ENCODE peak calls at places on chromosomes 13 and 19, in five cellular contexts. M is ascending aorta, V is breast epithelium, O is psoas muscle, L is NT2/D1. R is an unnamed sample. For H3K9me3 and H3K4me1, the result is how much of the 10 kb centered on the place peaks cover.

GRCh38 chr19:45782162-45782623 is at the start of gene DMPK:
- DNase-seq in O (peak), V (no peak), M (no peak), L (no peak), R (no peak)

GRCh38 chr13:28493740-28494536 is 990 bp downstream of the FLT1 start:
- DNase-seq in V (no peak), M (no peak), L (no peak), O (no peak), R (no peak)

GRCh38 chr13:107170270-107170931 is 602.5 kb upstream of the ARGLU1 start:
- DNase-seq in V (no peak), M (no peak), L (no peak), O (no peak), R (no peak)

GRCh38 chr13:34465423-34465922 is 476.6 kb upstream of the NBEA start:
- DNase-seq in O (no peak), V (no peak), L (no peak), M (no peak), R (no peak)

GRCh38 chr19:12723643-12724426 is at the start of gene TNPO2:
- DNase-seq in L (peak), O (peak), M (no peak), V (no peak), R (peak)

GRCh38 chr13:27023385-27023784 is 148.2 kb downstream of the USP12 start:
- DNase-seq in M (no peak), O (no peak), V (no peak), L (no peak), R (no peak)

GRCh38 chr13:30216111-30216510 is 91.2 kb downstream of the KATNAL1 start:
- DNase-seq in V (no peak), L (no peak), M (no peak), O (no peak), R (peak)

GRCh38 chr13:65268009-65268408 is 1962.1 kb downstream of the PCDH9 start:
- DNase-seq in V (no peak), L (no peak), M (no peak), O (no peak), R (no peak)

GRCh38 chr13:27455331-27455855 is 5.0 kb upstream of the MTIF3 start:
- DNase-seq in L (no peak), V (no peak), M (no peak), O (no peak), R (no peak)

GRCh38 chr19:53431399-53432087 is at the start of gene ZNF761:
- DNase-seq in L (peak), O (peak), M (peak), V (peak), R (peak)

GRCh38 chr19:50311723-50312635 is 17.2 kb downstream of the KCNC3 start:
- DNase-seq in O (peak), M (no peak), V (no peak), L (no peak), R (peak)

GRCh38 chr19:1474765-1475351 is 4.2 kb downstream of the C19orf25 start:
- DNase-seq in M (no peak), O (peak), L (no peak), V (no peak), R (no peak)

GRCh38 chr19:18265611-18265981 is 8.7 kb downstream of the IQCN start:
- DNase-seq in O (no peak), V (no peak), L (no peak), M (no peak), R (no peak)

GRCh38 chr13:103063376-103063775 is 2.8 kb downstream of the SLC10A2 start:
- DNase-seq in V (no peak), M (no peak), L (no peak), O (no peak), R (no peak)

GRCh38 chr19:54364775-54365257 is at the start of gene LAIR1:
- DNase-seq in L (no peak), O (peak), V (no peak), M (no peak), R (no peak)

GRCh38 chr13:36530861-36531590 is 98.7 kb downstream of the CCNA1 start:
- DNase-seq in V (no peak), M (no peak), O (no peak), L (no peak), R (no peak)

DNA sequence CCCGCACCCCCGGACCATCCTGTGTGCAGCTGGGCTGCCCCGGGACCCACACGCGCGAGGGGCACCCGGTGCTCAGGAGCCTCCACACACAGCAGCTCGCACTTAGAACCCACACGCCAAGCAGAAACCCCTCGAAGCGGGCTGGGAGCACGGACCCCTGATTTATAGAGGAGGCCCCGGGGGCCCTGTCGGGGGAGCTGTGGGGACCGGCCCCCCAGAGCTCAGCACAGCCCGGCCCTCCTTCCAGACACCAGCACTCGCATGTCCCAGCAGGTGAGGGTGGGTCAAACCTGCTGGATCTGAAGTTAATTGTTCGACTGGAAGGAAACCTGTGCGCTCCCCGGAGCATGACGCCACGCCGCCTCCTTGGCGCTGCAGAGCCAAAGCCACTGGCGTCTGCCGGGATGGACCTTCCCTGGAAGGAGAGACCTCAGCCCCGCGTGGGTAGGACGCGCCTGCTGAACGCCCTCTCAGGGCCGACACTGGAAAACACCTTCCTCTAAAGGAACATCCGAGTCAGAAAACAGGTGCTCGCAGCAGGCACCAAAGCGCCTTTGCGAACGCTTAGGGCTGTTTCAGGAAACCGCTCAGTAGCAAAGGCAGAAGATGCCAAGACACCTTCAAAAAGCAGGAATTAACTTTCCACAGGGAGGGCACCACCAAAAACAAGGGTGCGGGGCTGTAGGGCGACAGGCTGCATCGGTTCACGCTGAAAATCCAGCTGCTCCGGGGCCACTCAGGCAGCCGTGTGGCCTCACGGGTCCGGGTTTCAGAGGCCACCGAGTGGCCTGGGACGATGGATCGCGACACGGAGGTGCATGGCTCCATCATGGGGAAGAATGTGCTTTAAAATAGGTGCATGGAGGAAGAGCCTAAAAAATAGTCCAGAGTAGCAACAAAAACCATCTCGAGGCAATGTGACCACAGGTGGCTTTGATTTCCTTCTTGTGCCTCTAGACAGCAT is 37.8 kb upstream of the GRTP1 start:
- DNase-seq in L (no peak), V (no peak), O (peak), M (no peak), R (no peak)
- H3K9me3 ChIP-seq in L (under half), V (under half), O (under half), M (under half), R (under half)

GRCh38 chr13:20991741-20992520 is 69.5 kb downstream of the LATS2 start:
- DNase-seq in M (no peak), V (no peak), L (no peak), O (no peak), R (no peak)

GRCh38 chr13:20988909-20989735 is 72.3 kb downstream of the LATS2 start:
- DNase-seq in L (no peak), O (no peak), V (no peak), M (no peak), R (no peak)

GRCh38 chr13:20993211-20993610 is 68.2 kb downstream of the LATS2 start:
- DNase-seq in V (no peak), O (no peak), M (no peak), L (no peak), R (no peak)

GRCh38 chr13:20989883-20990282 is 71.5 kb downstream of the LATS2 start:
- DNase-seq in L (no peak), M (no peak), O (no peak), V (no peak), R (no peak)

DNA sequence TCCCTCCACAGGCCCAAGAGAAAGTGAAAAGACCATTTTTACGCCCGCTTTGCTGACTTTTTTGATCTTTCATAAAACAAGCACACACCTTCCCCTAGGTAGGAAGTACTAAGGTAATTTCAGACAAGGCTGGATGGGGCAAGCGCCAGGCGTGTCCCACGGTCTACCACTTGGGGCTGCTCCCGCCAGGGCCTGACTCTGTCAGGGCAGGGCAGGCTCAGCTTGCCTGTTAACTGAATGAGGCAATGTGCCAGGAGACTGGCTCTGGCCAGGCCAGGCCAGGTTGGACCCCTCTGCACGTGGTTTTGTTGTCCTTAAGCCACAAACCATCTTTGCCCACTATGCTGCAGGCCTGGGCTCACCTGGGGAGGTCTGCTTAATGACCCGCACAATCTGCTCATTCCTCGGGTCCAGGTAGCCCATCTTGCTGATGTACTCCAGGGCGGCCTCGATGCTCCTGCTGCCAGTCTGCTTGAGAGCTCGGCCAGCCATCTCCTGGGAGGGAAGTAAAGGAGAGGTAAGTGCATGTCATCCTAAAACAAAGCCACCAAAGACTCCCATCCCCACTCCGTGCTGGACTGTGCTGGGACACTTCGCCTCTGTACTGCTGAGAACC is 70.4 kb downstream of the LATS2 start:
- DNase-seq in M (no peak), L (no peak), O (peak), V (no peak), R (no peak)
- H3K4me1 ChIP-seq in M (under half), L (under half), O (under half), V (under half), R (under half)

DNA sequence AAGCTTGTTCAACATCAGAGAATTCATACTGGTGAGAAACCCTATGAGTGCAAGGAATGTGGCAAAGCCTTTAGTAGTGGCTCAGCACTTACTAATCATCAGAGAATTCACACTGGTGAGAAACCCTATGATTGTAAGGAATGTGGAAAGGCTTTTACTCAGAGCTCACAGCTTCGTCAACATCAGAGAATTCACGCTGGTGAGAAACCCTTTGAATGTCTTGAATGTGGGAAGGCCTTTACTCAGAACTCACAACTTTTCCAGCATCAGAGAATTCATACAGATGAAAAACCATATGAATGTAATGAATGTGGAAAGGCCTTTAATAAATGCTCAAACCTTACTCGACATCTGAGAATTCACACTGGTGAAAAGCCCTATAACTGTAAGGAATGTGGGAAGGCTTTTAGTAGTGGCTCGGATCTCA is 25.2 kb downstream of the ZNF383 start:
- DNase-seq in O (no peak), L (no peak), V (no peak), M (no peak), R (no peak)
- H3K4me3 ChIP-seq in O (no peak), L (no peak), V (peak), M (no peak), R (no peak)

GRCh38 chr19:36972594-36972993 is 56.5 kb downstream of the ZNF568 start:
- DNase-seq in L (no peak), M (no peak), V (no peak), O (no peak), R (no peak)
- H3K9me3 ChIP-seq in L (under half), M (under half), V (under half), O (under half), R (under half)

GRCh38 chr13:46173656-46174055 is 8.3 kb downstream of the LCP1 start:
- DNase-seq in L (no peak), O (no peak), M (no peak), V (no peak), R (no peak)
- H3K4me1 ChIP-seq in L (under half), O (under half), M (under half), V (under half), R (under half)

GRCh38 chr19:4014541-4015491 is 7.3 kb downstream of the PIAS4 start:
- DNase-seq in O (peak), V (peak), M (no peak), L (peak), R (no peak)
- H3K4me3 ChIP-seq in O (peak), V (peak), M (peak), L (no peak), R (no peak)

DNA sequence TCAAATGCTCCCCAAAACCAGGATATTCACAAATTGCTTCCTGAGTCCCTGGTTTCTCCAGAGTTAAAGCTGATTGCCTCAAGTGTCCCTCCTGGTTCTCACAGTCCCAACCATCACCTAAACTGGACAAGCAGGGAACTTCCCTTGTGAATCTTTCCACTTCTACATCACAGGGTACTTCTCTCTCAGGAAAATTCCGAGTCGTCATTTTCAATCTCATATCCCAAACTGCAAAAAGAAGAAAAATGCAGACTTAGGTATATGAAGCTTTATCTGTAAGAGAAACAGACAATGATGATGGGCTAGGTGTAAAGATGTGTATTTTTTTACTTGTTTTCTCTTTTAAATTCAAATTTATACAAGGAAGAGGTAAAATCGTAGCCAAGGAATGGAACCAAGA is 21.3 kb downstream of the ZNF329 start:
- DNase-seq in M (no peak), V (no peak), L (no peak), O (no peak), R (no peak)
- H3K9me3 ChIP-seq in M (half or more), V (half or more), L (half or more), O (half or more), R (half or more)

GRCh38 chr19:33275559-33275932 is 26.8 kb downstream of the CEBPA start:
- DNase-seq in L (no peak), V (no peak), O (no peak), M (no peak), R (no peak)
- H3K4me1 ChIP-seq in L (under half), V (under half), O (under half), M (under half), R (under half)